ENCODE peak calls at places on chromosomes 11 and 22, in five cellular contexts. L, H, X, W and Z are unnamed samples.

GRCh38 chr22:37283393-37283937 is 1.2 kb downstream of the CYTH4 start:
- DNase-seq in L (peak), H (no peak), X (no peak), W (peak), Z (no peak)

GRCh38 chr11:1236316-1237127 is 13.7 kb downstream of the MUC5B start:
- DNase-seq in L (no peak), H (no peak), X (no peak), W (peak), Z (no peak)

GRCh38 chr11:15150507-15150906 is 35.8 kb downstream of the INSC start:
- DNase-seq in L (no peak), H (no peak), X (no peak), W (no peak), Z (no peak)

GRCh38 chr11:13238879-13239514 is 38.6 kb upstream of the BMAL1 start:
- DNase-seq in L (peak), H (no peak), X (peak), W (peak), Z (no peak)

GRCh38 chr11:123316003-123316402 is 114.1 kb upstream of the GRAMD1B start:
- DNase-seq in L (no peak), H (no peak), X (no peak), W (no peak), Z (no peak)

GRCh38 chr22:26753125-26753862 is 95.9 kb downstream of the MIAT start:
- DNase-seq in L (peak), H (no peak), X (no peak), W (no peak), Z (no peak)

GRCh38 chr11:126432065-126432461 is 76.6 kb downstream of the ST3GAL4 start:
- DNase-seq in L (no peak), H (no peak), X (no peak), W (no peak), Z (no peak)

GRCh38 chr22:23386822-23387580 is 193.1 kb downstream of the IGLL1 start:
- DNase-seq in L (no peak), H (no peak), X (no peak), W (no peak), Z (no peak)

GRCh38 chr11:46600162-46600561 is 6.3 kb upstream of the AMBRA1 start:
- DNase-seq in L (no peak), H (no peak), X (no peak), W (no peak), Z (no peak)

GRCh38 chr11:65288706-65289536 is 25.7 kb upstream of the CDC42EP2 start:
- DNase-seq in L (no peak), H (peak), X (peak), W (peak), Z (peak)

GRCh38 chr11:121743285-121743684 is 290.5 kb upstream of the SORL1-AS1 start:
- DNase-seq in L (no peak), H (no peak), X (no peak), W (no peak), Z (no peak)

GRCh38 chr11:26950260-26950719 is 43.6 kb upstream of the FIBIN start:
- DNase-seq in L (peak), H (no peak), X (no peak), W (no peak), Z (no peak)

GRCh38 chr11:44988981-44989635 is 38.4 kb upstream of the TP53I11 start:
- DNase-seq in L (no peak), H (no peak), X (no peak), W (no peak), Z (no peak)

GRCh38 chr11:113349528-113349927 is 35.1 kb downstream of the TTC12 start:
- DNase-seq in L (no peak), H (no peak), X (no peak), W (no peak), Z (no peak)

GRCh38 chr11:123413636-123414035 is 16.4 kb upstream of the GRAMD1B start:
- DNase-seq in L (peak), H (no peak), X (no peak), W (no peak), Z (no peak)

GRCh38 chr11:65695459-65696241 is 16.4 kb upstream of the KAT5 start:
- DNase-seq in L (no peak), H (no peak), X (peak), W (peak), Z (no peak)